ENCODE peak calls at places on chromosomes 6 and 20, in six cellular contexts. K is fibroblast of pulmonary artery, B is nephron progenitor cell, V is kidney, I is mucosa of descending colon, G is fibroblast of the aortic adventitia. W is an unnamed sample.

GRCh38 chr6:163147988-163148387 is 266.5 kb upstream of the QKI start:
- DNase-seq in K (peak; percentile 1), B (no peak), V (no peak), I (no peak), G (no peak), W (no peak)

GRCh38 chr6:138293996-138294395 is 75.7 kb upstream of the PBOV1 start:
- DNase-seq in I (no peak), G (no peak), B (no peak), K (no peak), V (no peak), W (no peak)

GRCh38 chr20:38217791-38218565 is 42.6 kb downstream of the KIAA1755 start:
- DNase-seq in V (no peak), B (no peak), I (no peak), K (peak; percentile 85), G (peak; percentile 96), W (peak; percentile 95)

GRCh38 chr20:60254901-60255411 is 296.7 kb downstream of the CDH26 start:
- DNase-seq in V (no peak), K (no peak), G (peak; percentile 84), I (no peak), B (no peak), W (peak; percentile 93)

GRCh38 chr6:8958894-8959511 is 523.7 kb upstream of the SLC35B3 start:
- DNase-seq in G (no peak), I (no peak), K (no peak), V (no peak), B (no peak), W (peak; percentile 27)

GRCh38 chr20:62238569-62239277 is 402 bp downstream of the OSBPL2 start:
- DNase-seq in K (no peak), B (no peak), I (peak; percentile 72), V (peak; percentile 83), G (peak; percentile 17), W (no peak)

GRCh38 chr6:131136021-131136847 is 967 bp downstream of the AKAP7 start:
- DNase-seq in K (peak; percentile 65), I (no peak), V (no peak), G (peak; percentile 62), B (no peak), W (peak; percentile 28)

GRCh38 chr6:12208190-12208589 is 82.0 kb upstream of the EDN1 start:
- DNase-seq in V (no peak), K (peak; percentile 61), G (no peak), I (no peak), B (no peak), W (no peak)

GRCh38 chr6:106290954-106291353 is 34.6 kb downstream of the ATG5 start:
- DNase-seq in I (no peak), K (no peak), G (no peak), B (no peak), V (no peak), W (no peak)

GRCh38 chr20:4445331-4445730 is 276.4 kb upstream of the PRND start:
- DNase-seq in B (no peak), I (no peak), G (no peak), K (no peak), V (no peak), W (no peak)

GRCh38 chr6:69456086-69456485 is 340.7 kb downstream of the LMBRD1 start:
- DNase-seq in V (no peak), G (no peak), B (no peak), K (no peak), I (no peak), W (no peak)

DNA sequence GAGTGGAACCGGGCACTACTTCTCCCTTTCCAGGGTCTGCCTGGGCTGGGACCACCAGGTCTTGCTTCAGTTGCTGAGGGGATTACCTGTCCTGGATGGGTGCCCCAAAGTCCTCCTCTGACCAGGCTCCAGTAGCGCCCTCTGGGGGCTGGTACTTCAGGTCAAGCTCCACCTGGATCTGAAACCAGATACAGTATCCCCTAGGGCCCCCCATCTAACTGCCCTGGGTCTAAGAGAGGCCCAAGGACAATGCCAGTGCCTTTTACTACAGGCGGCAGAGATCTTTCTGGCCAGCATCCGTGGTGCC is 11.2 kb upstream of the SPAG4 start:
- DNase-seq in K (no peak), G (no peak), V (peak; percentile 51), I (peak; percentile 73), B (no peak), W (no peak)
- TF ChIP-seq CTCF in K (peak; percentile 35), G (peak; percentile 19), V (peak; percentile 5), I (peak; percentile 11), B (no peak), W (peak; percentile 69)

GRCh38 chr6:112289039-112289566 is 34.7 kb upstream of the LAMA4 start:
- DNase-seq in G (peak; percentile 96), V (peak; percentile 83), I (peak; percentile 31), B (no peak), K (peak; percentile 87), W (no peak)
- TF ChIP-seq CTCF in G (peak; percentile 29), V (no peak), I (no peak), B (no peak), K (no peak), W (no peak)

GRCh38 chr6:39936857-39937256 is 2.6 kb upstream of the MOCS1 start:
- DNase-seq in G (no peak), V (no peak), B (no peak), K (no peak), I (no peak), W (no peak)

GRCh38 chr6:39933669-39934059 is 598 bp downstream of the MOCS1 start:
- DNase-seq in K (no peak), B (no peak), G (no peak), I (no peak), V (no peak), W (no peak)

GRCh38 chr6:39931607-39932006 is 2.7 kb downstream of the MOCS1 start:
- DNase-seq in V (no peak), I (no peak), B (no peak), K (no peak), G (no peak), W (no peak)

GRCh38 chr6:39932386-39932785 is 1.9 kb downstream of the MOCS1 start:
- DNase-seq in K (no peak), G (no peak), I (no peak), V (no peak), B (no peak), W (no peak)

GRCh38 chr6:39934060-39934757 is at the start of gene MOCS1:
- DNase-seq in I (peak; percentile 89), V (peak; percentile 94), K (peak; percentile 71), G (peak; percentile 60), B (peak; percentile 84), W (peak; percentile 41)
- TF ChIP-seq CTCF in I (no peak), V (no peak), K (no peak), G (no peak), B (no peak), W (no peak)

DNA sequence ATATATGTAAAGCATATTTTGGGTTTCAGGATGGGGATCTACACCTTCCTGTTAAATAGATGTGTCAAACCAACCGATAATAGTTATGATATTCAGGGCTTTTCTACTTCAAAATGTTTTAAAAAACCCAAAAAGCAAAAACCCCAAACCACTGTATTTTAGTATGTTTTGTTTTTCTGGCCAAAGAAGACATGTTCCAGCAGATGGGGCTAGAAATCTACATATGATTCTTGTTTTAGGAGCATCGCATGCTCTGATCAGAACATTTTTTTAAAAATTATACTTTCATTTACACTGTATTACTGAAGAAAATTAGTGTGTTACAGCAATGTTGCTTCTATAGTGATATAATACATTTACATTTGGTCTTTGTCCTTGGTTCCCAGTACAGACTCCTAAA is 11.0 kb downstream of the RMND1 start:
- DNase-seq in B (no peak), V (no peak), G (peak; percentile 79), K (peak; percentile 66), I (no peak), W (no peak)
- TF ChIP-seq CTCF in B (no peak), V (peak; percentile 25), G (peak; percentile 64), K (peak; percentile 52), I (no peak), W (peak; percentile 67)

GRCh38 chr20:47867831-47868230 is 82.5 kb upstream of the SULF2 start:
- DNase-seq in G (no peak), V (no peak), K (no peak), I (no peak), B (no peak), W (no peak)
- TF ChIP-seq CTCF in G (no peak), V (no peak), K (no peak), I (no peak), B (no peak), W (no peak)

DNA sequence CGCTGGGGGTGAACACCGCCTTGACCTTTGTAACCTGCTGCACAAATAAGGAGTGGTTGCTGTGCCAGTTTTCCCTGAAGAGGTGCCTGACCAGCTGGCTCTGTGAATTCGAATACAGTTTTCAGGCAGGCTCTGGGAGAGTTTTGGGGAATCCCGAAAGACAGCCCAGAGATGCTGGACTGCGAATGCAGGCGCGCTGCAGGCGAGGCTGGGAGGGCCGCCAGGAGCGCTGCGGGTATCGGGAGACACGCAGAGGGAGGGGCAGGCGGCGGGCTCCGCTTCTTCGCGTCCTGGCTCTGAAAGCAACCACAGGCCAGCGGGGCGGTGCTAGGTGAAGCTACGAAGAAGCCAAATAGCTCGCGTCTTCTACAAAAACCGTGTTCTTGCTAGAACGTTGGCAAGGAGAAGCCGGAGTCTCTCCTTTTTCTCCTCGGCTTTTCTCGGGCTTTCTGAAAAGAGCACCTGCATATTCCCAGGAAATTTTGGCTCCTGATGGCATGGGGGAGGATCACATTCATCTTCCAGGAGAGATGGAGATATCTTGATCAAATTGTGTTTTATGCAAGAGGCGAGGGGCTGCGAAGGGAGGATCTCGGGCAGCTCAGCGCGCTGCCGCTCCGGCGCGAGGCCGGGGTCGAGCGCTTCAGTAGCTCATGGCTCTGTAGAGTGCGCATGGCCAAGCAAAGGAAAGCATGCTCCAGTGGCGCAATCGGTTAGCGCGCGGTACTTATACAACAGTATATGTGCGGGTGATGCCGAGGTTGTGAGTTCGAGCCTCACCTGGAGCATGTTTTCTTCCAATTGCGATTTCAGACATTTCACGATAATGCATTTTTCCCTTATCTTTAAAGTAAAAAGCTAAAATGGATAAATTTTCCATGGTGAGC is 158.1 kb upstream of the ZNF184 start:
- DNase-seq in K (peak; percentile 57), G (peak; percentile 45), V (no peak), I (peak; percentile 41), B (peak; percentile 85), W (peak; percentile 29)
- TF ChIP-seq CTCF in K (no peak), G (no peak), V (no peak), I (no peak), B (no peak), W (no peak)

GRCh38 chr20:52536040-52536439 is 344.5 kb upstream of the ZFP64 start:
- DNase-seq in B (no peak), G (no peak), K (no peak), V (no peak), I (no peak), W (no peak)

GRCh38 chr20:52540489-52540888 is 348.9 kb upstream of the ZFP64 start:
- DNase-seq in B (no peak), G (no peak), V (no peak), I (no peak), K (no peak), W (no peak)

GRCh38 chr20:52536841-52537400 is 345.3 kb upstream of the ZFP64 start:
- DNase-seq in I (no peak), K (no peak), V (no peak), B (no peak), G (no peak), W (no peak)

DNA sequence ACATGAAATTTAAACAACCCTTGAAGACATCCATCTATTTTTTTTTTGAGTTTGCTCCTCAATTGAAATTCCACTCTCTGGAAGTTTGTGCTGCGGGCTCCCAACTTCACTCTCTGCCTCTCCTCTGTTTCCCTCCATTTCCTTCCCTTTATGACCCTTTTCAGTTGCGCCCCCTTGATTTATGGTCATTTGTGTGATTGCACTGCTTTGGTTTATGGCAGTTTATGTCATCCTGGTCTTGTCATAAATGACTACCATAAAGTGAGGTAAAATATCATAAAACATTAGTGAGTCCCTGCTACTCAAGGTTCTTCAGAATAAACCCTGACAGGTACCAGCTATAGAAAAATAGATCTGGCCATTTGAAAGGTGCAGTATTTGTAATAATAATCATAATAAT is 348.3 kb upstream of the ZFP64 start:
- DNase-seq in G (no peak), I (no peak), B (no peak), K (no peak), V (no peak), W (no peak)
- TF ChIP-seq CTCF in G (no peak), I (no peak), B (no peak), K (no peak), V (no peak), W (peak; percentile 31)

W was measured in HFFc6.